ENCODE peak calls at places on chromosomes 16 and 17, in four cellular contexts. One of them, this sample, is unnamed. For H3K27me3 and H3K4me1, the result is how much of the 10 kb centered on the place peaks cover.

GRCh38 chr16:88118376-88118775 is 167.1 kb downstream of the BANP start:
- DNase-seq in uterus: no peak
- DNase-seq in keratinocyte: no peak
- DNase-seq in left lung: peak
- DNase-seq in this sample: no peak

GRCh38 chr16:31714899-31715504 is 158.6 kb upstream of the ZNF267 start:
- DNase-seq in left lung: no peak
- DNase-seq in keratinocyte: no peak
- DNase-seq in uterus: no peak
- DNase-seq in this sample: no peak

GRCh38 chr16:62021295-62021694 is 14.9 kb downstream of the CDH8 start:
- DNase-seq in left lung: no peak
- DNase-seq in uterus: no peak
- DNase-seq in keratinocyte: no peak
- DNase-seq in this sample: no peak

GRCh38 chr17:48594412-48595106 is 980 bp upstream of the HOXB5 start:
- DNase-seq in uterus: no peak
- DNase-seq in keratinocyte: no peak
- DNase-seq in left lung: no peak
- DNase-seq in this sample: no peak

GRCh38 chr16:85027968-85028637 is 508 bp downstream of the KIAA0513 start:
- DNase-seq in uterus: no peak
- DNase-seq in keratinocyte: no peak
- DNase-seq in left lung: no peak
- DNase-seq in this sample: no peak

GRCh38 chr17:70863436-70864248 is 694.3 kb downstream of the KCNJ2 start:
- DNase-seq in left lung: no peak
- DNase-seq in uterus: no peak
- DNase-seq in keratinocyte: no peak
- DNase-seq in this sample: no peak

GRCh38 chr17:37488009-37488604 is 1.6 kb upstream of the DUSP14 start:
- DNase-seq in keratinocyte: no peak
- DNase-seq in left lung: no peak
- DNase-seq in uterus: no peak
- DNase-seq in this sample: no peak

GRCh38 chr16:2787406-2787805 is at the start of gene PRSS33:
- DNase-seq in left lung: peak
- DNase-seq in uterus: no peak
- DNase-seq in keratinocyte: no peak
- DNase-seq in this sample: no peak

GRCh38 chr17:39687101-39687545 is 734 bp downstream of the PGAP3 start:
- DNase-seq in uterus: no peak
- DNase-seq in keratinocyte: no peak
- DNase-seq in left lung: no peak
- DNase-seq in this sample: no peak

GRCh38 chr17:67439269-67439668 is 62.2 kb downstream of the PITPNC1 start:
- DNase-seq in keratinocyte: no peak
- DNase-seq in left lung: no peak
- DNase-seq in uterus: no peak
- DNase-seq in this sample: no peak

GRCh38 chr17:67440311-67441051 is 63.4 kb downstream of the PITPNC1 start:
- DNase-seq in keratinocyte: no peak
- DNase-seq in left lung: no peak
- DNase-seq in uterus: no peak
- DNase-seq in this sample: no peak

GRCh38 chr17:67438669-67439068 is 61.6 kb downstream of the PITPNC1 start:
- DNase-seq in left lung: no peak
- DNase-seq in uterus: no peak
- DNase-seq in keratinocyte: no peak
- DNase-seq in this sample: no peak

GRCh38 chr17:67442787-67443624 is 65.9 kb downstream of the PITPNC1 start:
- DNase-seq in keratinocyte: no peak
- DNase-seq in uterus: no peak
- DNase-seq in left lung: no peak
- DNase-seq in this sample: no peak

DNA sequence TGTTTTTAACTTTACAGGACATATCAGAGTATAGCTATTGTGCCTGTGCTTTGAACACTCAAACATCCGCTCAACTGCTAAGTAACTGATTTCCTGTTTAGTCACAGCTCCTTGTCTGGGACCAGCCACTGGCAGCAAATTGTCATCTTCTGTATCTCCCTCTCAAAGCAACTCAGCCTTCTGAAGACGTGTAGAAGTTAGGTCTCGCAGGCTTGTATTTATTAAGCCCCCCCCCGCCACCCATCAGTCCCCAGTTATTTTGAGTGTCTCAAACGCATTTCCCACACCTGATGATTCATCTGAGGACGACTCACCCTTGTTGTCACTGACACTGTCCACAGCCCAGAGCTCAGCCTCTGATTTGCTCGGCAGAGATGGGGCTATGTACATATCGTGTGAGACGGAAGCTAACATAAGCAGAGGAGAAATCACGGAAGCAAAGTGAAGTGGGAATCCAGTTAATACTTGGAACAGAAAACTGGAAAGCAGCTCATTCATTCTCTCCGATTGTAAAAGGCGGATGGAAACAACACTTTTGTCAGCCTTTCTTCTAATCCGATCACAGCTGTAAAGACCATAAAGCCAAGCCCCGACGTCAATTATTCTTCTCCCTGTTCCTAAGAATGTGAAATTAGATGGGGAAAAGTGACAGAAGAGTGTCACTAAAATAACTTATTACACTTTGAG is 64.1 kb downstream of the PITPNC1 start:
- DNase-seq in keratinocyte: no peak
- DNase-seq in uterus: no peak
- DNase-seq in left lung: no peak
- DNase-seq in this sample: no peak
- H3K4me3 ChIP-seq in keratinocyte: no peak
- H3K4me3 ChIP-seq in uterus: no peak
- H3K4me3 ChIP-seq in left lung: no peak
- H3K4me3 ChIP-seq in this sample: no peak

GRCh38 chr16:86477642-86478041 is 32.7 kb upstream of the FOXF1 start:
- DNase-seq in left lung: no peak
- DNase-seq in uterus: no peak
- DNase-seq in keratinocyte: no peak
- DNase-seq in this sample: no peak

GRCh38 chr16:86480444-86480843 is 29.9 kb upstream of the FOXF1 start:
- DNase-seq in keratinocyte: no peak
- DNase-seq in left lung: no peak
- DNase-seq in uterus: no peak
- DNase-seq in this sample: no peak

GRCh38 chr16:86478779-86479178 is 31.5 kb upstream of the FOXF1 start:
- DNase-seq in left lung: no peak
- DNase-seq in keratinocyte: no peak
- DNase-seq in uterus: no peak
- DNase-seq in this sample: no peak

GRCh38 chr16:86481607-86482006 is 28.7 kb upstream of the FOXF1 start:
- DNase-seq in left lung: no peak
- DNase-seq in uterus: no peak
- DNase-seq in keratinocyte: no peak
- DNase-seq in this sample: no peak

DNA sequence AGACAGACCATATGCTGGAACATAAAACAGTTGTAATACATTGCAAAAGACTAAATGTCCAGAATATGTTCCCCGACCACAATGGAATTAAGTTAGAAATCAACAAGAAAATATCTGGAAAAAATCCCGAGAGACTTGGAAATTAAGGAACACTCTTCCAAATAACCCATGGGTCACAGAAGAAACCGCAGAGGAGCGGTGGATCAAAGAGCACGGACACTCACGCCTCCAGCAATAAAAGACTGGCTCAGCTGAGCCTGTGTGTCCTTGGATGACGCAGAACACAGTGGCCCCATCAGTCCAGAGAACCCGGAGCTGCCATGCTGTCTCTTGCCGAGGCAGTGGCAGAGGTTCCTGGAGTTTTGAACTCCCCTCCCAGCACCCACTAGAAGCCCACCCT is 30.9 kb upstream of the FOXF1 start:
- DNase-seq in uterus: no peak
- DNase-seq in keratinocyte: no peak
- DNase-seq in left lung: no peak
- DNase-seq in this sample: no peak
- H3K27me3 ChIP-seq in uterus: under half
- H3K27me3 ChIP-seq in keratinocyte: under half
- H3K27me3 ChIP-seq in left lung: under half
- H3K27me3 ChIP-seq in this sample: under half

DNA sequence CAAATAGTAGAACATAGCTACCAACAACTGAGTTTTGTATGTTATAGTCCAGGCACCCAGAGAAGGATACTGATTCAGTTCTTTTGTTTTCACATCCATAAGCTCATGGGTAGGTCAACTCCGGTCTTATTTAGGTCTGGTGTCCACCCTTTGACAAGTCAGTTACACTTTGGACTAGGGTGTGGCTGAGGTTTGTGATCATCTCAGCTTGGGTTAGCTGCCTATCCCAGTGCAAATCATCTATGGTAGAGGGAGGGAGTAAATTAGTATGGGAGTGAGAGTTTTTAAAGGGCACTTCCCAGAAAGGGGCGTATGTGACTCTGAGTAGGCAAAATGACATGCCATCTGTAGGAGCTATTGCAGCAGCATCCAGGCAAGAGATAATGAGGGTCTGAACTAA is 66.1 kb downstream of the TANC2 start:
- DNase-seq in uterus: no peak
- DNase-seq in keratinocyte: no peak
- DNase-seq in left lung: no peak
- DNase-seq in this sample: no peak
- H3K4me1 ChIP-seq in uterus: under half
- H3K4me1 ChIP-seq in keratinocyte: under half
- H3K4me1 ChIP-seq in left lung: under half
- H3K4me1 ChIP-seq in this sample: under half

DNA sequence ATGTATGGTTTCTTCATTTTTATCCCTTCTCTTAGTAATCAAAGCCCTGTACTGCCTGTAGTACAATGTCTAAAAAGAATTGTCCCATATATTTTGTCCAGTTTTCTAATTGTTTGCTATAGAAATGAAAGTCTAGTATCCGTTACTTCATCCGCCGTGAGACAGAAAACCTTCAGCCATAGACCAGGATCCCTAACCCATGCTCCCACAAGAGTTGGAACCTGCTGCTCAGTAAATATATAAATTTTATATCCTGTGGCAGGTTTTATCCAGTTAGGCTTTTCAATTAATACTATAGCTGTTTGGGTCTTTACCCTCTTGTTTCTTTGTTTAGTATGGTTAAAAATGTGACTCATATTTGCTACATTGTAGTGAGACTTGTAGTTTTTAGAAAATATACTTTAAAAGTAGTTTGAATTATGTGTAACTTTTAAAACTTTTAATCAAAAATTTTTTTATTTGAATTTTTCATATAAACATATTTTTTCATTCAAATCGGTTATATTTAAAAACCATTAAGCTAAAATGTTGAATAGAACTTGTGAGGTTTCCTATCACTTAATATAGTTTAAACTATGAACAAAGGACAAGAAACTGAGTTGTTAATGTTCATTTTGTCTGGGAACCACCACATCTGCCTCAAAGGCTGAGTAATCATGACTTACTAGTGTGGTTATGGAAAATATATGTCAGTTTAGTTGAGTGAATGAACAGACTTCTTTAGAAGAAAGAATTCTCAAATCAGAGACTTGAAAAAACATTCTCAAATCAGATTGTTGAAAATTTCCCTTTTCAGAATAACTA is 54.8 kb downstream of the VMP1 start:
- DNase-seq in left lung: no peak
- DNase-seq in keratinocyte: no peak
- DNase-seq in uterus: no peak
- DNase-seq in this sample: no peak
- H3K4me3 ChIP-seq in left lung: no peak
- H3K4me3 ChIP-seq in keratinocyte: no peak
- H3K4me3 ChIP-seq in uterus: no peak
- H3K4me3 ChIP-seq in this sample: no peak